ENCODE peak calls at places on chromosome 7, in five cellular contexts. D, W, O, Q and Z are unnamed samples.

GRCh38 chr7:22942191-22942590 is 71.7 kb downstream of the HYCC1 start:
- DNase-seq in D (no peak), W (no peak), O (no peak), Q (no peak), Z (no peak)

GRCh38 chr7:7956531-7957221 is 11.9 kb upstream of the GLCCI1 start:
- DNase-seq in D (no peak), W (no peak), O (no peak), Q (no peak), Z (no peak)

GRCh38 chr7:130971297-130971696 is 237.3 kb upstream of the KLF14 start:
- DNase-seq in D (no peak), W (no peak), O (no peak), Q (no peak), Z (no peak)

GRCh38 chr7:74269757-74270277 is 15.6 kb upstream of the RFC2 start:
- DNase-seq in D (peak; percentile 28), W (peak; percentile 63), O (no peak), Q (peak; percentile 63), Z (peak; percentile 72)

GRCh38 chr7:148701414-148701813 is 2.7 kb downstream of the CUL1 start:
- DNase-seq in D (no peak), W (no peak), O (no peak), Q (no peak), Z (no peak)

GRCh38 chr7:121575194-121575766 is 179.2 kb upstream of the FAM3C start:
- DNase-seq in D (no peak), W (no peak), O (no peak), Q (no peak), Z (no peak)

GRCh38 chr7:6442114-6442513 is 5.6 kb downstream of the DAGLB start:
- DNase-seq in D (no peak), W (no peak), O (no peak), Q (no peak), Z (no peak)

GRCh38 chr7:153886121-153886505 is 166.1 kb upstream of the DPP6 start:
- DNase-seq in D (no peak), W (no peak), O (no peak), Q (no peak), Z (no peak)

GRCh38 chr7:102890292-102890970 is 22.4 kb upstream of the LRRC17 start:
- DNase-seq in D (no peak), W (no peak), O (no peak), Q (no peak), Z (peak; percentile 35)

GRCh38 chr7:133367561-133367960 is 114.7 kb downstream of the EXOC4 start:
- DNase-seq in D (no peak), W (no peak), O (no peak), Q (no peak), Z (no peak)

GRCh38 chr7:151240942-151241754 is 7.3 kb downstream of the SMARCD3 start:
- DNase-seq in D (no peak), W (no peak), O (no peak), Q (no peak), Z (no peak)

GRCh38 chr7:157274991-157275427 is 61.8 kb upstream of the DNAJB6 start:
- DNase-seq in D (no peak), W (no peak), O (no peak), Q (no peak), Z (no peak)

GRCh38 chr7:96426685-96427084 is 104.8 kb upstream of the SLC25A13 start:
- DNase-seq in D (no peak), W (no peak), O (no peak), Q (no peak), Z (no peak)

GRCh38 chr7:1555813-1556540 is at the start of gene TMEM184A:
- DNase-seq in D (no peak), W (peak; percentile 100), O (no peak), Q (peak; percentile 47), Z (peak; percentile 89)

GRCh38 chr7:56447864-56448693 is 331.9 kb upstream of the NUPR2 start:
- DNase-seq in D (peak; percentile 4), W (no peak), O (no peak), Q (no peak), Z (no peak)

GRCh38 chr7:155465761-155466141 is 7.8 kb downstream of the EN2 start:
- DNase-seq in D (no peak), W (no peak), O (no peak), Q (no peak), Z (no peak)